ENCODE peak calls at places on chromosomes 7 and 10, in ten cellular contexts. D is amygdala; V is NCI-H774; F is T-helper 1 cell; W is T-helper 17 cell; P is lower leg skin; R is activated T-helper 1 cell treated with Interleukin-2 at 50 U/mL for 16 hours; E is activated T-cell treated with anti-CD3 and anti-CD28 coated beads, Interleukin-2, amount 50 U/mL, for 72 hours; U is NCI-H1417 treated with DMSO at 0.1 percent for 48 hours; H is T-helper 22 cell. Z is an unnamed sample.

GRCh38 chr10:3865565-3865964 is 80.6 kb upstream of the KLF6 start:
- DNase-seq in F (no peak), D (no peak), H (no peak), R (no peak), P (no peak), E (no peak), W (no peak), U (no peak), V (no peak), Z (no peak)

GRCh38 chr10:86163522-86164215 is 202.9 kb downstream of the GRID1 start:
- DNase-seq in F (no peak), D (no peak), U (no peak), R (no peak), H (no peak), P (no peak), V (no peak), W (no peak), E (no peak), Z (no peak)

GRCh38 chr10:6148908-6149307 is 53.8 kb upstream of the PFKFB3 start:
- DNase-seq in U (no peak), V (no peak), P (no peak), D (no peak), H (no peak), E (peak), W (peak), R (no peak), F (no peak), Z (no peak)

GRCh38 chr10:32985781-32986350 is 27.8 kb upstream of the ITGB1 start:
- DNase-seq in E (no peak), F (no peak), R (no peak), P (no peak), D (no peak), V (no peak), W (no peak), H (no peak), U (no peak), Z (no peak)

GRCh38 chr10:62545667-62546066 is 171.5 kb downstream of the ZNF365 start:
- DNase-seq in W (no peak), H (no peak), U (no peak), D (no peak), V (no peak), E (no peak), F (no peak), R (no peak), P (no peak), Z (no peak)

GRCh38 chr10:47289921-47290320 is 10.1 kb upstream of the GDF10 start:
- DNase-seq in V (no peak), U (no peak), D (no peak), R (no peak), H (no peak), W (no peak), F (no peak), P (no peak), E (no peak), Z (no peak)

GRCh38 chr7:74429153-74429747 is 24.5 kb upstream of the GTF2IRD1 start:
- DNase-seq in R (no peak), U (no peak), V (no peak), P (no peak), E (no peak), F (no peak), W (no peak), D (no peak), H (no peak), Z (no peak)

GRCh38 chr7:30694218-30694745 is 12.0 kb upstream of the CRHR2 start:
- DNase-seq in D (no peak), R (no peak), V (no peak), F (no peak), U (no peak), W (no peak), E (no peak), P (no peak), H (no peak), Z (no peak)

GRCh38 chr10:48579251-48579960 is 25.5 kb downstream of the ARHGAP22 start:
- DNase-seq in F (no peak), U (no peak), D (no peak), V (no peak), H (no peak), W (no peak), R (no peak), E (no peak), P (no peak), Z (no peak)